ENCODE peak calls at places on chromosomes 7 and 10, in four cellular contexts. Y, I, T and K are unnamed samples.

GRCh38 chr10:103833731-103834365 is 21.5 kb downstream of the SH3PXD2A start:
- DNase-seq in Y (peak; percentile 86), I (peak; percentile 50), T (no peak), K (peak; percentile 93)

GRCh38 chr7:64888901-64889685 is 14.0 kb upstream of the ZNF273 start:
- DNase-seq in Y (peak; percentile 57), I (peak; percentile 7), T (no peak), K (peak; percentile 60)

GRCh38 chr7:110382736-110383135 is 708.2 kb upstream of the LRRN3 start:
- DNase-seq in Y (peak; percentile 48), I (no peak), T (peak; percentile 31), K (no peak)

GRCh38 chr7:114422478-114423217 is 8.0 kb downstream of the FOXP2 start:
- DNase-seq in Y (no peak), I (peak; percentile 12), T (no peak), K (no peak)

GRCh38 chr7:74033372-74034311 is 5.7 kb downstream of the ELN start:
- DNase-seq in Y (no peak), I (peak; percentile 72), T (no peak), K (no peak)

GRCh38 chr7:110486549-110486948 is 604.4 kb upstream of the LRRN3 start:
- DNase-seq in Y (no peak), I (no peak), T (no peak), K (no peak)

GRCh38 chr10:62019685-62020361 is 118.3 kb downstream of the ARID5B start:
- DNase-seq in Y (no peak), I (no peak), T (no peak), K (no peak)

GRCh38 chr7:156178857-156179256 is 366.6 kb upstream of the SHH start:
- DNase-seq in Y (peak; percentile 39), I (no peak), T (no peak), K (no peak)

GRCh38 chr10:103592186-103593021 is 98.9 kb downstream of the NEURL1 start:
- DNase-seq in Y (peak; percentile 88), I (peak; percentile 32), T (peak; percentile 46), K (no peak)

GRCh38 chr10:26479766-26480492 is 41.8 kb downstream of the APBB1IP start:
- DNase-seq in Y (no peak), I (no peak), T (no peak), K (no peak)

GRCh38 chr7:17444673-17445072 is 146.2 kb downstream of the AHR start:
- DNase-seq in Y (no peak), I (peak; percentile 45), T (no peak), K (no peak)

GRCh38 chr10:120514035-120514620 is 57.1 kb downstream of the PLPP4 start:
- DNase-seq in Y (peak; percentile 91), I (no peak), T (peak; percentile 15), K (peak; percentile 25)

GRCh38 chr10:31014146-31014880 is 17.4 kb downstream of the ZNF438 start:
- DNase-seq in Y (no peak), I (no peak), T (no peak), K (no peak)

GRCh38 chr7:28893888-28894287 is 64.2 kb downstream of the TRIL start:
- DNase-seq in Y (no peak), I (no peak), T (no peak), K (no peak)

GRCh38 chr7:56686276-56686859 is 445.9 kb downstream of the ZNF479 start:
- DNase-seq in Y (no peak), I (no peak), T (no peak), K (no peak)
- H3K9me3 ChIP-seq in Y (peaks cover 76% of the 10 kb centered on the region), I (no peaks in the 10 kb centered on the region), T (peaks cover 32% of the 10 kb centered on the region), K (no peaks in the 10 kb centered on the region)

GRCh38 chr7:1224093-1224702 is 8.5 kb upstream of the UNCX start:
- DNase-seq in Y (peak; percentile 69), I (no peak), T (no peak), K (no peak)
- H3K9ac ChIP-seq in Y (no peak overlapping the region), I (no peak overlapping the region), T (no peak overlapping the region), K (no peak overlapping the region)

GRCh38 chr10:78925800-78926319 is 142.9 kb upstream of the ZMIZ1 start:
- DNase-seq in Y (no peak), I (peak; percentile 96), T (no peak), K (no peak)

GRCh38 chr10:78925275-78925674 is 143.5 kb upstream of the ZMIZ1 start:
- DNase-seq in Y (no peak), I (no peak), T (no peak), K (no peak)

GRCh38 chr10:78924319-78925003 is 144.3 kb upstream of the ZMIZ1 start:
- DNase-seq in Y (peak; percentile 70), I (no peak), T (no peak), K (no peak)

GRCh38 chr10:78928330-78928729 is 140.4 kb upstream of the ZMIZ1 start:
- DNase-seq in Y (no peak), I (no peak), T (no peak), K (no peak)

GRCh38 chr10:78927257-78927995 is 141.3 kb upstream of the ZMIZ1 start:
- DNase-seq in Y (no peak), I (no peak), T (no peak), K (no peak)
- TF ChIP-seq CTCF in Y (no peak), I (no peak), T (no peak), K (no peak)

GRCh38 chr7:15626041-15626440 is 60.4 kb downstream of the MEOX2 start:
- DNase-seq in Y (no peak), I (no peak), T (no peak), K (no peak)
- H3K9me3 ChIP-seq in Y (no peaks in the 10 kb centered on the region), I (no peaks in the 10 kb centered on the region), T (no peaks in the 10 kb centered on the region), K (no peaks in the 10 kb centered on the region)

GRCh38 chr7:101553018-101553770 is 75.9 kb downstream of the MYL10 start:
- DNase-seq in Y (peak; percentile 43), I (no peak), T (no peak), K (no peak)
- H3K9ac ChIP-seq in Y (no peak overlapping the region), I (no peak overlapping the region), T (no peak overlapping the region), K (no peak overlapping the region)

GRCh38 chr7:1640376-1641172 is 29.5 kb upstream of the ELFN1 start:
- DNase-seq in Y (no peak), I (no peak), T (no peak), K (no peak)
- TF ChIP-seq CTCF in Y (peak; percentile 64), I (peak; percentile 3), T (peak; percentile 46), K (no peak)

DNA sequence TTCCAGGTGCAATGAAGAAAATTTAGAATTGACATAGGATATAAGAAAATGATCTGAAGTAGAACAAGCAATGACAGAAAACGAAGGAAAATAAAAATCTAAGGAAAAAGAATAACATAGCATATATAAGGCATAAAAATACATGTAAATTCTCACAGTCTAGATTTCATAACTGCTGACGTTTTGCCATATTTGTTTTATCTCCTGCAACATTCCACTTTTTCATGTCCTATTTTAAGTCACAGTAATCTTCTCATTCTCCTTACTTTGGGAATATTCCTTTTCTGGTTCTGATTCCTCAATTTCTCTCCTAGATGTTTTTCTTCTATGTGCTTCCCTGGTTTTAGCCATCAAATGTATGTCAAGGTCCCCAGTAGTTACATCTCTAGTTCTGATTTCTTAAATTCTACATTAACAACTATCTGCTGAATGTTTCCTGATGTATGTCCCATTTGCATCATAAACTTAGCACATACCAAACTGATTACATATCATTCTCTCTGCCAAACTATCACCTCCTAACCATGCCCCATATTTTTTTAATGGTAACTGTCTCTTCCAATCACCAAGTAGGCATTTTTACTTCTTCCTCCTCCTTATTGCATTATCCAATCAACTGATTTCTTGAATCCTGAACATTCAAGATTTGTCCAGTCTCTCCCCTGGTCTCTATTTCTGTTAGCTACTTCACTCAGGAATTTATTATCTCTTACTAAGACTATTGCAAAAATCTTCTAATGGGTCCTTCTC is 171.4 kb downstream of the DNAJC1 start:
- DNase-seq in Y (no peak), I (peak; percentile 59), T (no peak), K (no peak)
- H3K9me3 ChIP-seq in Y (peaks cover 85% of the 10 kb centered on the region), I (no peaks in the 10 kb centered on the region), T (peaks cover 28% of the 10 kb centered on the region), K (peaks cover 6% of the 10 kb centered on the region)

GRCh38 chr10:71968553-71969474 is 4.6 kb downstream of the CHST3 start:
- DNase-seq in Y (no peak), I (no peak), T (no peak), K (no peak)
- H3K9ac ChIP-seq in Y (no peak overlapping the region), I (no peak overlapping the region), T (no peak overlapping the region), K (no peak overlapping the region)

GRCh38 chr7:123237-123636 is 69.1 kb upstream of the FAM20C start:
- DNase-seq in Y (peak; percentile 32), I (no peak), T (no peak), K (no peak)
- TF ChIP-seq CTCF in Y (peak; percentile 24), I (no peak), T (peak; percentile 9), K (no peak)